ENCODE peak calls at places on chromosomes 2 and 18, in five cellular contexts. D is IMR-90, Q is HepG2, Z is A549, X is K562. F is an unnamed sample.

GRCh38 chr2:156541706-156542105 is 105.5 kb downstream of the GPD2 start:
- DNase-seq in D (peak; percentile 11), Q (no peak), Z (no peak), X (no peak), F (no peak)

GRCh38 chr2:107801498-107801897 is 25.2 kb upstream of the RGPD4 start:
- DNase-seq in D (no peak), Q (peak; percentile 4), Z (no peak), X (no peak), F (no peak)

GRCh38 chr18:70243131-70243530 is 37.6 kb upstream of the RTTN start:
- DNase-seq in D (no peak), Q (no peak), Z (peak; percentile 41), X (no peak), F (peak; percentile 55)

GRCh38 chr2:224432003-224432574 is 30.2 kb upstream of the FAM124B start:
- DNase-seq in D (no peak), Q (no peak), Z (no peak), X (no peak), F (no peak)

GRCh38 chr2:109377976-109378375 is 235.8 kb downstream of the SEPTIN10 start:
- DNase-seq in D (no peak), Q (no peak), Z (no peak), X (no peak), F (no peak)

GRCh38 chr18:36658611-36659010 is 170.2 kb downstream of the TPGS2 start:
- DNase-seq in D (no peak), Q (no peak), Z (no peak), X (no peak), F (no peak)

GRCh38 chr2:173185437-173185836 is 109.8 kb downstream of the MAP3K20 start:
- DNase-seq in D (no peak), Q (no peak), Z (no peak), X (no peak), F (no peak)

GRCh38 chr2:119178811-119179601 is 20.5 kb upstream of the C1QL2 start:
- DNase-seq in D (no peak), Q (no peak), Z (no peak), X (no peak), F (no peak)

GRCh38 chr2:222892321-222892720 is 31.5 kb downstream of the ACSL3 start:
- DNase-seq in D (peak; percentile 64), Q (no peak), Z (no peak), X (no peak), F (no peak)

GRCh38 chr2:219639356-219639755 is 11.9 kb downstream of the SLC4A3 start:
- DNase-seq in D (no peak), Q (no peak), Z (no peak), X (peak; percentile 69), F (no peak)

GRCh38 chr2:228700638-228701037 is 519.2 kb upstream of the SPHKAP start:
- DNase-seq in D (peak; percentile 51), Q (no peak), Z (no peak), X (no peak), F (no peak)

GRCh38 chr2:19349911-19350677 is 8.3 kb downstream of the OSR1 start:
- DNase-seq in D (no peak), Q (peak; percentile 27), Z (no peak), X (peak; percentile 64), F (peak; percentile 29)

GRCh38 chr2:233289590-233290424 is 17.8 kb upstream of the SAG start:
- DNase-seq in D (no peak), Q (no peak), Z (no peak), X (no peak), F (no peak)

GRCh38 chr2:20575935-20576597 is 74.8 kb downstream of the HS1BP3 start:
- DNase-seq in D (no peak), Q (no peak), Z (no peak), X (no peak), F (no peak)

GRCh38 chr2:112627060-112628040 is 18.4 kb upstream of the SLC20A1 start:
- DNase-seq in D (peak; percentile 97), Q (no peak), Z (peak; percentile 52), X (no peak), F (no peak)

GRCh38 chr2:209974566-209974965 is 27.9 kb upstream of the RPE start:
- DNase-seq in D (no peak), Q (no peak), Z (no peak), X (no peak), F (no peak)

GRCh38 chr18:48635806-48636205 is 97.0 kb downstream of the CTIF start:
- DNase-seq in D (no peak), Q (no peak), Z (no peak), X (no peak), F (no peak)

GRCh38 chr2:120722211-120722602 is 13.5 kb upstream of the GLI2 start:
- DNase-seq in D (no peak), Q (no peak), Z (no peak), X (no peak), F (no peak)

GRCh38 chr2:204796581-204796980 is 251.3 kb downstream of the PARD3B start:
- DNase-seq in D (no peak), Q (no peak), Z (no peak), X (no peak), F (no peak)

GRCh38 chr2:210630904-210631560 is 74.6 kb downstream of the CPS1 start:
- DNase-seq in D (no peak), Q (no peak), Z (no peak), X (no peak), F (no peak)

GRCh38 chr2:110732422-110733413 is at the start of gene ACOXL:
- DNase-seq in D (no peak), Q (no peak), Z (no peak), X (peak; percentile 56), F (peak; percentile 40)

GRCh38 chr2:240584486-240585031 is 2.0 kb upstream of the CAPN10 start:
- DNase-seq in D (no peak), Q (peak; percentile 73), Z (no peak), X (no peak), F (no peak)

GRCh38 chr2:204494681-204495080 is 50.6 kb upstream of the PARD3B start:
- DNase-seq in D (no peak), Q (no peak), Z (no peak), X (no peak), F (no peak)

GRCh38 chr2:197322143-197322542 is 11.6 kb upstream of the ANKRD44 start:
- DNase-seq in D (no peak), Q (no peak), Z (no peak), X (no peak), F (no peak)

GRCh38 chr18:35756506-35757117 is 175.1 kb downstream of the GALNT1 start:
- DNase-seq in D (peak; percentile 59), Q (peak; percentile 45), Z (peak; percentile 16), X (peak; percentile 65), F (peak; percentile 40)

GRCh38 chr2:88692187-88692586 is 714 bp downstream of the RPIA start:
- DNase-seq in D (peak; percentile 7), Q (peak; percentile 32), Z (peak; percentile 35), X (peak; percentile 20), F (no peak)

GRCh38 chr2:74003494-74004211 is 18.9 kb downstream of the TET3 start:
- DNase-seq in D (peak; percentile 82), Q (no peak), Z (no peak), X (peak; percentile 79), F (no peak)

GRCh38 chr2:13558368-13558767 is 841.6 kb downstream of the TRIB2 start:
- DNase-seq in D (peak; percentile 56), Q (peak; percentile 7), Z (no peak), X (no peak), F (no peak)

GRCh38 chr18:38262666-38263065 is 697.1 kb upstream of the CELF4 start:
- DNase-seq in D (no peak), Q (no peak), Z (no peak), X (no peak), F (no peak)

GRCh38 chr2:68860111-68860510 is 11.1 kb downstream of the BMP10 start:
- DNase-seq in D (no peak), Q (no peak), Z (no peak), X (no peak), F (no peak)

GRCh38 chr2:28661589-28662001 is 90.0 kb upstream of the PPP1CB start:
- DNase-seq in D (peak; percentile 88), Q (no peak), Z (no peak), X (no peak), F (no peak)

GRCh38 chr2:40488927-40489677 is 37.2 kb upstream of the SLC8A1 start:
- DNase-seq in D (peak; percentile 57), Q (no peak), Z (no peak), X (no peak), F (no peak)

GRCh38 chr18:7945882-7946281 is 378.8 kb downstream of the PTPRM start:
- DNase-seq in D (peak; percentile 97), Q (peak; percentile 33), Z (peak; percentile 57), X (no peak), F (no peak)

GRCh38 chr18:3704556-3705162 is 254.7 kb downstream of the TGIF1 start:
- DNase-seq in D (no peak), Q (no peak), Z (no peak), X (no peak), F (no peak)

GRCh38 chr2:6946722-6947121 is 29.5 kb downstream of the RNF144A start:
- DNase-seq in D (peak; percentile 68), Q (no peak), Z (no peak), X (no peak), F (no peak)

GRCh38 chr2:47313141-47313691 is 89.7 kb upstream of the MSH2 start:
- DNase-seq in D (no peak), Q (peak; percentile 92), Z (peak; percentile 76), X (peak; percentile 50), F (peak; percentile 50)
- TF ChIP-seq RAD21 in D (no peak), Q (no peak), Z (peak; percentile 48), X (peak; percentile 24), F (peak; percentile 69)

GRCh38 chr2:37654419-37654818 is 17.0 kb downstream of the CDC42EP3 start:
- DNase-seq in D (no peak), Q (no peak), Z (no peak), X (no peak), F (no peak)

GRCh38 chr2:37656512-37657423 is 14.7 kb downstream of the CDC42EP3 start:
- DNase-seq in D (no peak), Q (no peak), Z (no peak), X (no peak), F (no peak)

GRCh38 chr2:37653805-37654378 is 17.6 kb downstream of the CDC42EP3 start:
- DNase-seq in D (no peak), Q (no peak), Z (no peak), X (no peak), F (no peak)

GRCh38 chr2:37654932-37655331 is 16.5 kb downstream of the CDC42EP3 start:
- DNase-seq in D (no peak), Q (no peak), Z (no peak), X (no peak), F (no peak)

DNA sequence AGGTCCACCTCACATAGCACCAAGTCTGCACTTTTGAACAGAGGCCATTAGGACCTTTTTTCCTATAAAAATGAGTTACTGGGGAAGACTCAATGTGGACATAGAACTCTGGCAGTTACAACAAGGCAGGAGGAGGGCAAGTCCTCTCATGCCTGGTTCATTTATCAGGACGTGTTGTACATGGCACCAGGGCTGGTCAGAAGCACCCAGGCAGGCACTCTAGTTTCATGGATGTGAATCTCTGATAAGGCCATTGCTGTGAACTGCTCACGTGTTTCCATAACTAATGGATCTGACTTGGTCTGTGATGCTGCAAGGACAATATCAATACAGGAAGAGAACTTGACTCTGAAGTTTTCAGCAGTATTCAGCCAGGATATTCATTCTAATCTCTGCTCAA is 16.0 kb downstream of the CDC42EP3 start:
- DNase-seq in D (no peak), Q (no peak), Z (no peak), X (no peak), F (no peak)
- TF ChIP-seq RAD21 in D (no peak), Q (no peak), Z (no peak), X (no peak), F (no peak)

GRCh38 chr2:149904816-149905215 is 317.2 kb upstream of the MMADHC start:
- DNase-seq in D (no peak), Q (no peak), Z (no peak), X (no peak), F (no peak)
- TF ChIP-seq RAD21 in D (no peak), Q (no peak), Z (no peak), X (no peak), F (no peak)

GRCh38 chr18:45050712-45051639 is 370.3 kb downstream of the SETBP1 start:
- DNase-seq in D (peak; percentile 96), Q (no peak), Z (peak; percentile 6), X (no peak), F (no peak)
- TF ChIP-seq RAD21 in D (no peak), Q (no peak), Z (no peak), X (no peak), F (no peak)